ENCODE peak calls at places on chromosomes 5 and 9, in four cellular contexts. One of them, this sample, is unnamed.

GRCh38 chr9:87324613-87325194 is 173.0 kb upstream of the DAPK1 start:
- DNase-seq in stimulated activated CD4-positive, alpha-beta T cell treated with anti-CD3 and anti-CD28 coated beads, Interleukin-1b, Interleukin-23, amount 100 ng/mL, for 4 hours: no peak
- DNase-seq in left kidney: peak
- DNase-seq in keratinocyte: peak
- DNase-seq in this sample: no peak

GRCh38 chr5:80216753-80217596 is 38.9 kb downstream of the SERINC5 start:
- DNase-seq in stimulated activated CD4-positive, alpha-beta T cell treated with anti-CD3 and anti-CD28 coated beads, Interleukin-1b, Interleukin-23, amount 100 ng/mL, for 4 hours: no peak
- DNase-seq in left kidney: no peak
- DNase-seq in keratinocyte: no peak
- DNase-seq in this sample: no peak

GRCh38 chr5:176350416-176350815 is 11.1 kb downstream of the KIAA1191 start:
- DNase-seq in stimulated activated CD4-positive, alpha-beta T cell treated with anti-CD3 and anti-CD28 coated beads, Interleukin-1b, Interleukin-23, amount 100 ng/mL, for 4 hours: no peak
- DNase-seq in left kidney: no peak
- DNase-seq in keratinocyte: no peak
- DNase-seq in this sample: no peak

GRCh38 chr5:143403607-143404415 is at the start of gene NR3C1:
- DNase-seq in stimulated activated CD4-positive, alpha-beta T cell treated with anti-CD3 and anti-CD28 coated beads, Interleukin-1b, Interleukin-23, amount 100 ng/mL, for 4 hours: peak
- DNase-seq in left kidney: peak
- DNase-seq in keratinocyte: no peak
- DNase-seq in this sample: peak

GRCh38 chr9:130713286-130713975 is 19.9 kb downstream of the EXOSC2 start:
- DNase-seq in stimulated activated CD4-positive, alpha-beta T cell treated with anti-CD3 and anti-CD28 coated beads, Interleukin-1b, Interleukin-23, amount 100 ng/mL, for 4 hours: no peak
- DNase-seq in left kidney: peak
- DNase-seq in keratinocyte: no peak
- DNase-seq in this sample: no peak

GRCh38 chr5:154771383-154771901 is 16.3 kb downstream of the LARP1 start:
- DNase-seq in stimulated activated CD4-positive, alpha-beta T cell treated with anti-CD3 and anti-CD28 coated beads, Interleukin-1b, Interleukin-23, amount 100 ng/mL, for 4 hours: no peak
- DNase-seq in left kidney: peak
- DNase-seq in keratinocyte: no peak
- DNase-seq in this sample: no peak

GRCh38 chr9:38068616-38068865 is 486 bp downstream of the SHB start:
- DNase-seq in stimulated activated CD4-positive, alpha-beta T cell treated with anti-CD3 and anti-CD28 coated beads, Interleukin-1b, Interleukin-23, amount 100 ng/mL, for 4 hours: no peak
- DNase-seq in left kidney: peak
- DNase-seq in keratinocyte: no peak
- DNase-seq in this sample: peak

GRCh38 chr9:90929616-90930015 is 128.0 kb downstream of the SYK start:
- DNase-seq in stimulated activated CD4-positive, alpha-beta T cell treated with anti-CD3 and anti-CD28 coated beads, Interleukin-1b, Interleukin-23, amount 100 ng/mL, for 4 hours: no peak
- DNase-seq in left kidney: no peak
- DNase-seq in keratinocyte: no peak
- DNase-seq in this sample: no peak

GRCh38 chr5:149785341-149785740 is 55.2 kb downstream of the PPARGC1B start:
- DNase-seq in stimulated activated CD4-positive, alpha-beta T cell treated with anti-CD3 and anti-CD28 coated beads, Interleukin-1b, Interleukin-23, amount 100 ng/mL, for 4 hours: no peak
- DNase-seq in left kidney: no peak
- DNase-seq in keratinocyte: no peak
- DNase-seq in this sample: no peak

GRCh38 chr5:74772359-74772758 is 5.3 kb downstream of the NSA2 start:
- DNase-seq in stimulated activated CD4-positive, alpha-beta T cell treated with anti-CD3 and anti-CD28 coated beads, Interleukin-1b, Interleukin-23, amount 100 ng/mL, for 4 hours: no peak
- DNase-seq in left kidney: no peak
- DNase-seq in keratinocyte: no peak
- DNase-seq in this sample: no peak

GRCh38 chr5:142438573-142438972 is 113.8 kb upstream of the SPRY4 start:
- DNase-seq in stimulated activated CD4-positive, alpha-beta T cell treated with anti-CD3 and anti-CD28 coated beads, Interleukin-1b, Interleukin-23, amount 100 ng/mL, for 4 hours: no peak
- DNase-seq in left kidney: no peak
- DNase-seq in keratinocyte: no peak
- DNase-seq in this sample: no peak

GRCh38 chr9:84136119-84136868 is 155.7 kb downstream of the RMI1 start:
- DNase-seq in stimulated activated CD4-positive, alpha-beta T cell treated with anti-CD3 and anti-CD28 coated beads, Interleukin-1b, Interleukin-23, amount 100 ng/mL, for 4 hours: no peak
- DNase-seq in left kidney: no peak
- DNase-seq in keratinocyte: peak
- DNase-seq in this sample: no peak

GRCh38 chr5:147403659-147404640 is 105.9 kb downstream of the DPYSL3 start:
- DNase-seq in stimulated activated CD4-positive, alpha-beta T cell treated with anti-CD3 and anti-CD28 coated beads, Interleukin-1b, Interleukin-23, amount 100 ng/mL, for 4 hours: no peak
- DNase-seq in left kidney: no peak
- DNase-seq in keratinocyte: no peak
- DNase-seq in this sample: no peak

GRCh38 chr5:93336330-93337110 is 244.5 kb downstream of the NR2F1-AS1 start:
- DNase-seq in stimulated activated CD4-positive, alpha-beta T cell treated with anti-CD3 and anti-CD28 coated beads, Interleukin-1b, Interleukin-23, amount 100 ng/mL, for 4 hours: no peak
- DNase-seq in left kidney: no peak
- DNase-seq in keratinocyte: no peak
- DNase-seq in this sample: no peak

GRCh38 chr5:2391566-2391965 is 359.9 kb downstream of the IRX2 start:
- DNase-seq in stimulated activated CD4-positive, alpha-beta T cell treated with anti-CD3 and anti-CD28 coated beads, Interleukin-1b, Interleukin-23, amount 100 ng/mL, for 4 hours: no peak
- DNase-seq in left kidney: no peak
- DNase-seq in keratinocyte: no peak
- DNase-seq in this sample: no peak

GRCh38 chr9:130421802-130422276 is 22.9 kb upstream of the ASS1 start:
- DNase-seq in stimulated activated CD4-positive, alpha-beta T cell treated with anti-CD3 and anti-CD28 coated beads, Interleukin-1b, Interleukin-23, amount 100 ng/mL, for 4 hours: no peak
- DNase-seq in left kidney: peak
- DNase-seq in keratinocyte: no peak
- DNase-seq in this sample: no peak

GRCh38 chr9:121367651-121368510 is 2.2 kb downstream of the STOM start:
- DNase-seq in stimulated activated CD4-positive, alpha-beta T cell treated with anti-CD3 and anti-CD28 coated beads, Interleukin-1b, Interleukin-23, amount 100 ng/mL, for 4 hours: no peak
- DNase-seq in left kidney: no peak
- DNase-seq in keratinocyte: no peak
- DNase-seq in this sample: no peak

GRCh38 chr9:120383611-120383998 is 196.4 kb downstream of the CDK5RAP2 start:
- DNase-seq in stimulated activated CD4-positive, alpha-beta T cell treated with anti-CD3 and anti-CD28 coated beads, Interleukin-1b, Interleukin-23, amount 100 ng/mL, for 4 hours: no peak
- DNase-seq in left kidney: no peak
- DNase-seq in keratinocyte: no peak
- DNase-seq in this sample: no peak

GRCh38 chr5:173896631-173897030 is 8.5 kb downstream of the CPEB4 start:
- DNase-seq in stimulated activated CD4-positive, alpha-beta T cell treated with anti-CD3 and anti-CD28 coated beads, Interleukin-1b, Interleukin-23, amount 100 ng/mL, for 4 hours: no peak
- DNase-seq in left kidney: no peak
- DNase-seq in keratinocyte: no peak
- DNase-seq in this sample: no peak

GRCh38 chr5:138874241-138874640 is 894 bp downstream of the LRRTM2 start:
- DNase-seq in stimulated activated CD4-positive, alpha-beta T cell treated with anti-CD3 and anti-CD28 coated beads, Interleukin-1b, Interleukin-23, amount 100 ng/mL, for 4 hours: no peak
- DNase-seq in left kidney: no peak
- DNase-seq in keratinocyte: no peak
- DNase-seq in this sample: no peak

GRCh38 chr9:112140936-112141335 is 34.2 kb downstream of the SUSD1 start:
- DNase-seq in stimulated activated CD4-positive, alpha-beta T cell treated with anti-CD3 and anti-CD28 coated beads, Interleukin-1b, Interleukin-23, amount 100 ng/mL, for 4 hours: no peak
- DNase-seq in left kidney: no peak
- DNase-seq in keratinocyte: peak
- DNase-seq in this sample: no peak

GRCh38 chr5:3103241-3103855 is 351.9 kb upstream of the IRX2 start:
- DNase-seq in stimulated activated CD4-positive, alpha-beta T cell treated with anti-CD3 and anti-CD28 coated beads, Interleukin-1b, Interleukin-23, amount 100 ng/mL, for 4 hours: no peak
- DNase-seq in left kidney: peak
- DNase-seq in keratinocyte: no peak
- DNase-seq in this sample: no peak

GRCh38 chr5:115800108-115800507 is 16.4 kb downstream of the CDO1 start:
- DNase-seq in stimulated activated CD4-positive, alpha-beta T cell treated with anti-CD3 and anti-CD28 coated beads, Interleukin-1b, Interleukin-23, amount 100 ng/mL, for 4 hours: no peak
- DNase-seq in left kidney: no peak
- DNase-seq in keratinocyte: no peak
- DNase-seq in this sample: no peak

GRCh38 chr5:126619781-126620180 is 19.0 kb downstream of the PHAX start:
- DNase-seq in stimulated activated CD4-positive, alpha-beta T cell treated with anti-CD3 and anti-CD28 coated beads, Interleukin-1b, Interleukin-23, amount 100 ng/mL, for 4 hours: no peak
- DNase-seq in left kidney: no peak
- DNase-seq in keratinocyte: no peak
- DNase-seq in this sample: no peak

GRCh38 chr9:114072181-114073140 is 5.6 kb downstream of the AMBP start:
- DNase-seq in stimulated activated CD4-positive, alpha-beta T cell treated with anti-CD3 and anti-CD28 coated beads, Interleukin-1b, Interleukin-23, amount 100 ng/mL, for 4 hours: no peak
- DNase-seq in left kidney: no peak
- DNase-seq in keratinocyte: no peak
- DNase-seq in this sample: no peak

GRCh38 chr5:151574597-151574996 is 16.5 kb downstream of the FAT2 start:
- DNase-seq in stimulated activated CD4-positive, alpha-beta T cell treated with anti-CD3 and anti-CD28 coated beads, Interleukin-1b, Interleukin-23, amount 100 ng/mL, for 4 hours: no peak
- DNase-seq in left kidney: no peak
- DNase-seq in keratinocyte: no peak
- DNase-seq in this sample: no peak

GRCh38 chr9:37667706-37668672 is 17.2 kb downstream of the FRMPD1 start:
- DNase-seq in stimulated activated CD4-positive, alpha-beta T cell treated with anti-CD3 and anti-CD28 coated beads, Interleukin-1b, Interleukin-23, amount 100 ng/mL, for 4 hours: no peak
- DNase-seq in left kidney: peak
- DNase-seq in keratinocyte: no peak
- DNase-seq in this sample: no peak

GRCh38 chr5:155299342-155300006 is 285.9 kb downstream of the KIF4B start:
- DNase-seq in stimulated activated CD4-positive, alpha-beta T cell treated with anti-CD3 and anti-CD28 coated beads, Interleukin-1b, Interleukin-23, amount 100 ng/mL, for 4 hours: no peak
- DNase-seq in left kidney: no peak
- DNase-seq in keratinocyte: no peak
- DNase-seq in this sample: no peak

GRCh38 chr5:50299896-50300295 is 141.2 kb downstream of the EMB start:
- DNase-seq in stimulated activated CD4-positive, alpha-beta T cell treated with anti-CD3 and anti-CD28 coated beads, Interleukin-1b, Interleukin-23, amount 100 ng/mL, for 4 hours: no peak
- DNase-seq in left kidney: no peak
- DNase-seq in keratinocyte: no peak
- DNase-seq in this sample: no peak

GRCh38 chr9:114247086-114247485 is 75.8 kb upstream of the ORM1 start:
- DNase-seq in stimulated activated CD4-positive, alpha-beta T cell treated with anti-CD3 and anti-CD28 coated beads, Interleukin-1b, Interleukin-23, amount 100 ng/mL, for 4 hours: no peak
- DNase-seq in left kidney: no peak
- DNase-seq in keratinocyte: no peak
- DNase-seq in this sample: no peak

GRCh38 chr5:154112255-154112654 is 73.5 kb downstream of the MFAP3 start:
- DNase-seq in stimulated activated CD4-positive, alpha-beta T cell treated with anti-CD3 and anti-CD28 coated beads, Interleukin-1b, Interleukin-23, amount 100 ng/mL, for 4 hours: no peak
- DNase-seq in left kidney: no peak
- DNase-seq in keratinocyte: no peak
- DNase-seq in this sample: no peak